ENCODE peak calls at places on chromosomes 16 and 17, in five cellular contexts. N is omental fat pad, T is NCI-H1105, U is Caco-2, G is GM03348. J is an unnamed sample.

GRCh38 chr17:40016692-40017000 is 1.4 kb downstream of the CSF3 start:
- DNase-seq in G (no peak), T (no peak), U (no peak), N (no peak), J (no peak)

GRCh38 chr16:10981697-10982216 is 37.4 kb downstream of the CLEC16A start:
- DNase-seq in U (peak), T (no peak), N (no peak), G (no peak), J (no peak)

GRCh38 chr16:66521951-66522771 is 27.8 kb downstream of the TK2 start:
- DNase-seq in U (no peak), N (no peak), G (peak), T (no peak), J (no peak)

GRCh38 chr17:9360610-9361571 is 214.7 kb downstream of the STX8 start:
- DNase-seq in N (no peak), T (no peak), G (peak), U (no peak), J (peak)

GRCh38 chr17:57506253-57506911 is 238.7 kb downstream of the CCDC182 start:
- DNase-seq in U (no peak), N (no peak), T (no peak), G (no peak), J (no peak)

GRCh38 chr16:70702624-70703023 is 16.8 kb upstream of the MTSS2 start:
- DNase-seq in U (no peak), N (no peak), T (no peak), G (no peak), J (no peak)

GRCh38 chr16:24848065-24848464 is 2.3 kb downstream of the SLC5A11 start:
- DNase-seq in U (no peak), N (no peak), T (no peak), G (peak), J (no peak)

GRCh38 chr16:27238016-27238587 is 30.5 kb downstream of the NSMCE1 start:
- DNase-seq in T (no peak), N (peak), G (no peak), U (no peak), J (no peak)

GRCh38 chr17:80362428-80363119 is 52.4 kb upstream of the ENDOV start:
- DNase-seq in T (no peak), U (no peak), G (no peak), N (no peak), J (no peak)

GRCh38 chr16:20344630-20345029 is 7.9 kb downstream of the UMOD start:
- DNase-seq in N (no peak), U (no peak), G (no peak), T (no peak), J (no peak)

GRCh38 chr17:65711671-65712276 is 150.3 kb upstream of the AXIN2 start:
- DNase-seq in G (no peak), U (no peak), N (no peak), T (no peak), J (no peak)

GRCh38 chr17:17375826-17376225 is 72.7 kb downstream of the NT5M start:
- DNase-seq in U (no peak), G (no peak), N (no peak), T (no peak), J (no peak)

GRCh38 chr17:57682667-57683066 is 62.4 kb downstream of the CCDC182 start:
- DNase-seq in G (no peak), N (no peak), T (no peak), U (no peak), J (no peak)

GRCh38 chr16:29810699-29811169 is 1.3 kb upstream of the PRRT2 start:
- DNase-seq in T (no peak), U (no peak), N (no peak), G (no peak), J (no peak)

GRCh38 chr16:20940864-20941634 is 40.5 kb downstream of the LYRM1 start:
- DNase-seq in G (no peak), U (no peak), N (no peak), T (no peak), J (no peak)

GRCh38 chr17:54194268-54194667 is 371.5 kb downstream of the KIF2B start:
- DNase-seq in G (no peak), U (no peak), N (no peak), T (no peak), J (no peak)

GRCh38 chr16:89257281-89257731 is 39.8 kb downstream of the ZNF778 start:
- DNase-seq in T (no peak), G (peak), N (no peak), U (peak), J (no peak)

J was measured in HTR-8/SVneo.